ENCODE peak calls at places on chromosomes 13 and 19, in five cellular contexts. Z is heart left ventricle, T is H9, G is psoas muscle, V is esophagus squamous epithelium. X is an unnamed sample. For H3K27me3, the result is how much of the 10 kb centered on the place peaks cover.

GRCh38 chr13:113584870-113585671 is 518 bp downstream of the TFDP1 start:
- DNase-seq in Z (no peak), T (peak), G (no peak), V (no peak), X (no peak)

GRCh38 chr13:75393839-75394238 is 88.1 kb downstream of the TBC1D4 start:
- DNase-seq in Z (no peak), T (no peak), G (no peak), V (no peak), X (no peak)

GRCh38 chr13:93296584-93296983 is 70.0 kb downstream of the GPC6 start:
- DNase-seq in Z (no peak), T (no peak), G (no peak), V (no peak), X (no peak)

GRCh38 chr13:33262069-33262487 is 23.5 kb downstream of the STARD13 start:
- DNase-seq in Z (no peak), T (peak), G (peak), V (no peak), X (no peak)

GRCh38 chr13:25648996-25649633 is 277.3 kb downstream of the ATP8A2 start:
- DNase-seq in Z (no peak), T (no peak), G (no peak), V (no peak), X (no peak)

GRCh38 chr13:51152713-51153112 is 41.6 kb upstream of the C13orf42 start:
- DNase-seq in Z (no peak), T (no peak), G (no peak), V (no peak), X (no peak)

GRCh38 chr13:26480246-26480855 is 77.1 kb upstream of the WASF3 start:
- DNase-seq in Z (no peak), T (no peak), G (no peak), V (no peak), X (no peak)

GRCh38 chr13:28316841-28317240 is 178.1 kb downstream of the FLT1 start:
- DNase-seq in Z (no peak), T (no peak), G (no peak), V (no peak), X (no peak)

GRCh38 chr19:11380653-11381534 is 3.2 kb downstream of the EPOR start:
- DNase-seq in Z (peak), T (peak), G (peak), V (peak), X (peak)

GRCh38 chr19:1282588-1283206 is 3.0 kb upstream of the EFNA2 start:
- DNase-seq in Z (no peak), T (no peak), G (no peak), V (no peak), X (no peak)

GRCh38 chr19:681029-681626 is 4.9 kb downstream of the FSTL3 start:
- DNase-seq in Z (no peak), T (no peak), G (no peak), V (no peak), X (no peak)

GRCh38 chr19:32339988-32340874 is 5.2 kb upstream of the ZNF507 start:
- DNase-seq in Z (peak), T (peak), G (peak), V (no peak), X (no peak)

GRCh38 chr19:8663920-8664670 is 33.7 kb downstream of the NFILZ start:
- DNase-seq in Z (no peak), T (peak), G (no peak), V (no peak), X (no peak)

GRCh38 chr19:13077233-13077632 is 25.4 kb downstream of the LYL1 start:
- DNase-seq in Z (no peak), T (no peak), G (no peak), V (no peak), X (no peak)

GRCh38 chr13:33072282-33072681 is 56.1 kb downstream of the KL start:
- DNase-seq in Z (no peak), T (no peak), G (no peak), V (no peak), X (no peak)

GRCh38 chr13:44437356-44438233 is 64.0 kb downstream of the SERP2 start:
- DNase-seq in Z (no peak), T (no peak), G (no peak), V (no peak), X (no peak)

GRCh38 chr19:790971-791604 is 6.2 kb upstream of the PTBP1 start:
- DNase-seq in Z (no peak), T (no peak), G (no peak), V (no peak), X (no peak)

GRCh38 chr13:97945792-97946419 is 7.6 kb upstream of the IPO5 start:
- DNase-seq in Z (no peak), T (no peak), G (no peak), V (no peak), X (no peak)

GRCh38 chr19:42335971-42336370 is 10.5 kb downstream of the MEGF8 start:
- DNase-seq in Z (no peak), T (no peak), G (no peak), V (no peak), X (no peak)

GRCh38 chr13:40096357-40096911 is 441.0 kb downstream of the COG6 start:
- DNase-seq in Z (no peak), T (no peak), G (no peak), V (no peak), X (no peak)

GRCh38 chr19:13842294-13843103 is 34.4 kb upstream of the NANOS3 start:
- DNase-seq in Z (peak), T (peak), G (peak), V (no peak), X (no peak)

GRCh38 chr13:26897706-26898550 is 137.3 kb upstream of the GPR12 start:
- DNase-seq in Z (no peak), T (no peak), G (no peak), V (no peak), X (no peak)

GRCh38 chr13:19587635-19588300 is 26.4 kb upstream of the TPTE2 start:
- DNase-seq in Z (no peak), T (no peak), G (no peak), V (no peak), X (no peak)

GRCh38 chr13:59088716-59089115 is 1075.0 kb downstream of the DIAPH3 start:
- DNase-seq in Z (no peak), T (no peak), G (no peak), V (no peak), X (peak)

GRCh38 chr13:19985219-19985556 is 26.7 kb downstream of the ZMYM2 start:
- DNase-seq in Z (no peak), T (no peak), G (no peak), V (no peak), X (no peak)

GRCh38 chr19:46728693-46729339 is 11.9 kb upstream of the PRKD2 start:
- DNase-seq in Z (peak), T (peak), G (peak), V (no peak), X (no peak)

GRCh38 chr13:42396501-42396900 is 124.5 kb downstream of the AKAP11 start:
- DNase-seq in Z (no peak), T (no peak), G (no peak), V (no peak), X (no peak)

GRCh38 chr13:85520445-85520844 is 278.8 kb downstream of the SLITRK6 start:
- DNase-seq in Z (no peak), T (no peak), G (no peak), V (no peak), X (no peak)

GRCh38 chr19:45385392-45386221 is 15.2 kb upstream of the ERCC2 start:
- DNase-seq in Z (no peak), T (peak), G (no peak), V (no peak), X (no peak)

GRCh38 chr13:89066868-89067466 is 1395.8 kb downstream of the SLITRK5 start:
- DNase-seq in Z (no peak), T (peak), G (no peak), V (no peak), X (peak)

GRCh38 chr13:21676611-21677021 is 5.7 kb downstream of the FGF9 start:
- DNase-seq in Z (peak), T (peak), G (peak), V (no peak), X (no peak)

GRCh38 chr19:43316591-43317319 is 36.7 kb upstream of the CD177 start:
- DNase-seq in Z (no peak), T (peak), G (no peak), V (no peak), X (no peak)

GRCh38 chr19:17949956-17950309 is 17.0 kb upstream of the KCNN1 start:
- DNase-seq in Z (no peak), T (peak), G (no peak), V (no peak), X (no peak)
- H3K27me3 ChIP-seq in Z (under half), T (under half), G (half or more), V (under half), X (half or more)

GRCh38 chr13:110138700-110139036 is 168.3 kb downstream of the COL4A1 start:
- DNase-seq in Z (no peak), T (no peak), G (no peak), V (no peak), X (no peak)
- H3K27me3 ChIP-seq in Z (under half), T (under half), G (under half), V (under half), X (under half)

GRCh38 chr19:58350001-58350801 is 3.1 kb downstream of the A1BG start:
- DNase-seq in Z (no peak), T (no peak), G (no peak), V (no peak), X (no peak)

GRCh38 chr19:58351996-58352755 is 1.1 kb downstream of the A1BG start:
- DNase-seq in Z (no peak), T (no peak), G (no peak), V (no peak), X (no peak)

GRCh38 chr19:58352760-58353671 is at the start of gene A1BG:
- DNase-seq in Z (no peak), T (no peak), G (no peak), V (no peak), X (no peak)

GRCh38 chr19:58350871-58351557 is 2.3 kb downstream of the A1BG start:
- DNase-seq in Z (no peak), T (no peak), G (no peak), V (no peak), X (no peak)

GRCh38 chr19:58351558-58351878 is 1.8 kb downstream of the A1BG start:
- DNase-seq in Z (no peak), T (no peak), G (no peak), V (no peak), X (no peak)
- H3K27me3 ChIP-seq in Z (under half), T (under half), G (under half), V (under half), X (half or more)

GRCh38 chr13:66858163-66858562 is 372.0 kb downstream of the PCDH9 start:
- DNase-seq in Z (no peak), T (no peak), G (no peak), V (no peak), X (no peak)

GRCh38 chr13:66864627-66865026 is 365.5 kb downstream of the PCDH9 start:
- DNase-seq in Z (no peak), T (no peak), G (no peak), V (no peak), X (no peak)

GRCh38 chr13:66860868-66861447 is 369.2 kb downstream of the PCDH9 start:
- DNase-seq in Z (no peak), T (no peak), G (no peak), V (no peak), X (no peak)

GRCh38 chr13:66859078-66859477 is 371.1 kb downstream of the PCDH9 start:
- DNase-seq in Z (no peak), T (no peak), G (no peak), V (no peak), X (no peak)

GRCh38 chr13:66859934-66860867 is 369.9 kb downstream of the PCDH9 start:
- DNase-seq in Z (no peak), T (no peak), G (no peak), V (no peak), X (no peak)
- H3K27me3 ChIP-seq in Z (under half), T (under half), G (under half), V (under half), X (under half)

DNA sequence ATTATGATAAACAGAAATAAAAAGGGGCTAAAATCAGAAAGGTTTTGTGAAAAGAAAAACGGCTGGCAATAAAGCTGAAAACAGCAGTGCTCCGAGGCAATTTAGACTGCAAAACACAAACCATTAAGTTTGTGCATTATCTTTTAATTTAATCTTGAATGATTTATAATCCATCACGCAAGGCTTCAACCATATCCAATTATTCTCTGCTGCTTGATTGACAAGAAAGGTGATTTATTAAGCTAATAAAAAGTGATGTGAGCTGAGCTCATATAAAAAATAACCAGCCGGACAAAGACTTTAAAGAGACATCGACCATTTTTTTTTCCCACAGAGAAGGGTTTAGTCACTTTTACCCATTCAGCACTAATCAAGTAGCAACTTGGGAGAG is 33.6 kb downstream of the TSHZ3 start:
- DNase-seq in Z (no peak), T (no peak), G (no peak), V (no peak), X (no peak)
- H3K27me3 ChIP-seq in Z (under half), T (under half), G (under half), V (under half), X (under half)

DNA sequence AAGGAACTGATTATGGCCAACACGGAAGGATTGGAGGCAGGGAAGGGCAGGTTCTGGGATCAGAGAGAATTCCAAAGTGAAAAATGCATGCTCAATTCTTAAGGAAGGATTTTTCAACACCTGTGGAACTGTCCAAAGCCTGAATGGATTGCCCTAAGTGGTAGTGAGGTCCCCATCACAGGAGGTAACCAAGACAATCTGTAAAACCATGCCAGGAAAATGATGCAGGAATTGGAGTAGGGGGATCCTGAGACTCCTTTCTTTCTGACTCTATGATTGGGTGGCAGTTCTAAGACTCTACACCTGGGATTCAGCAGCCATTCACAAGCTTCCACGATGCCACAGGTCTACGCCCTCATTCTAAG is 56.5 kb upstream of the ZNRF4 start:
- DNase-seq in Z (no peak), T (no peak), G (no peak), V (no peak), X (no peak)
- H3K27me3 ChIP-seq in Z (under half), T (under half), G (under half), V (under half), X (under half)

DNA sequence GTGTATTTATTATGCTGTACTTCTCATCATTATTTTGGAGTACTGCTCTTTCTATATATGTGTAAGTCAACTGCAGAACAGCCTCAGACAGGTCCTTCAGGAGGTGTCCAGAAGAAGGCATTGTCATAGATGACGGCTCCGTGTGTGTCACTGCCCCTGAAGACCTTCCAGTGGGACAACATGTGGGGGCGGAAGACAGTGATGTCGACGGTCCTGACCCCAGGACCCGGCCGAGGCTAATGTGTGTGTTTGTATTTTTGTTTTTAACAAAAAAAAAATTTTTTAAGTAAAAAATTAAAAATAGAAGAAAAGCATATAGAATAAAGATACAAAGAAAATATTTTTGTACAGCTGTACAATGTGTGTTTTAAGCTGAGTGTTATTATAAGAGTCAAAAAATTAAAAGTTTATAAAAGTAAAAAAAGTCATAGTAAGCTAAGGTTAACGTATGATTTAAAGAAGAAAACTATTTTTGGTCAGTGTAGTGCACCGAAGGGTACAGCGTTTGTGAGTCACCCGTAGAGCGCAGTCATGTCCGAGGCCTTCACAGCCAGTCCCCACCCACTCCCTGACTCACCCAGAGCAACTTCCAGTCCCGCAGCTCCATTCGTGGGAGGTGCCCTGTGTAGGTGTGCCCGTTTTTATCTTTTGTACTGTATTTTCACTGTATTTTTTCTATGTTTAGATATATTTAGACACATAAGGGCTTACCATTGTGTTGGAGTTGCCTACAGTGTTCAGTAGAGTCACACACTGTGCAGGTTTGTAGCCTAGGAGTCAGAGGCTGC is 42.2 kb upstream of the SPACA7 start:
- DNase-seq in Z (no peak), T (no peak), G (no peak), V (no peak), X (no peak)
- H3K27me3 ChIP-seq in Z (under half), T (under half), G (under half), V (under half), X (under half)

DNA sequence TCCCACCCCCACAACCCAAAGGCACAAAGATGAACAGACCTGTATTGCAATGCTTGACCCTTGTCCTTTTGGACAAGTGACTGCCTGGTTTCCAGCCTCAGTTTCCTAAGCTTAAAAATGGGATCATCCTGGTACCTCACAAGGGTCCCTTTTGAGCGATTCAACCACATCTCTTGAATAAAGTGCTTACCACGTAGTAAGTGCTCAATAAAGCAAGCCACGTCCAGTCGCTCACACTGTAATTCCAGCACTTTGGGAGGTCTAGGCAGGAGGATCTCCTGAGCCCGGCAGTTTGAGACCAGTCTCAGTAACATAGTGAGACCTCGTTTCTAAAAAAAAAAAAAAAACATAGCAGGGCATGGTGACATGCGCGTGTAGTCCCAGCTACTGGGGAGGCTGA is 1.2 kb downstream of the DLL3 start:
- DNase-seq in Z (no peak), T (no peak), G (no peak), V (no peak), X (no peak)
- H3K27me3 ChIP-seq in Z (half or more), T (under half), G (half or more), V (under half), X (half or more)